ENCODE peak calls at places on chromosomes 6 and 20, in nine cellular contexts. L, K, Q, F, M, W, J, E and P are unnamed samples.

GRCh38 chr6:73710470-73710869 is 14.5 kb downstream of the CD109 start:
- DNase-seq in F (no peak), W (no peak), K (no peak), J (no peak), E (peak), Q (peak), M (no peak), L (no peak), P (no peak)

GRCh38 chr6:135532559-135532958 is 35.0 kb upstream of the AHI1 start:
- DNase-seq in E (no peak), F (no peak), K (no peak), Q (no peak), M (no peak), J (no peak), L (no peak), W (no peak), P (no peak)

GRCh38 chr6:158567871-158568401 is 8.0 kb downstream of the TMEM181 start:
- DNase-seq in L (no peak), E (no peak), J (no peak), Q (peak), M (no peak), W (no peak), F (no peak), K (no peak), P (no peak)

GRCh38 chr20:64250027-64250426 is 5.5 kb upstream of the PCMTD2 start:
- DNase-seq in E (no peak), M (no peak), J (no peak), Q (no peak), L (no peak), F (no peak), W (no peak), K (no peak), P (no peak)

GRCh38 chr6:18415671-18416340 is 28.7 kb downstream of the RNF144B start:
- DNase-seq in K (no peak), M (no peak), L (no peak), J (no peak), Q (no peak), F (no peak), W (no peak), E (no peak), P (no peak)

GRCh38 chr6:151494235-151494950 is 576 bp downstream of the CCDC170 start:
- DNase-seq in Q (peak), L (no peak), F (no peak), E (peak), K (peak), J (peak), W (peak), M (peak), P (no peak)

GRCh38 chr6:106702046-106702445 is 72.7 kb downstream of the QRSL1 start:
- DNase-seq in M (no peak), K (peak), Q (no peak), F (no peak), L (no peak), E (peak), J (no peak), W (no peak), P (no peak)

GRCh38 chr6:170024940-170025339 is 265.9 kb downstream of the DLL1 start:
- DNase-seq in J (no peak), L (no peak), M (peak), F (no peak), Q (peak), E (peak), W (peak), K (no peak), P (peak)

GRCh38 chr6:163384510-163384909 is 30.0 kb upstream of the QKI start:
- DNase-seq in M (no peak), E (no peak), L (no peak), Q (no peak), J (no peak), W (no peak), K (no peak), F (no peak), P (no peak)

GRCh38 chr20:50278684-50279531 is 88.3 kb downstream of the CEBPB start:
- DNase-seq in K (no peak), L (no peak), Q (peak), J (peak), M (no peak), W (peak), F (no peak), E (peak), P (peak)

GRCh38 chr6:12605888-12606345 is 110.7 kb upstream of the PHACTR1 start:
- DNase-seq in W (peak), F (no peak), K (peak), M (peak), Q (peak), E (peak), L (peak), J (no peak), P (peak)

GRCh38 chr20:58882704-58883089 is 30.2 kb downstream of the GNAS start:
- DNase-seq in M (no peak), L (no peak), W (no peak), F (no peak), E (no peak), K (no peak), J (no peak), Q (no peak), P (no peak)

GRCh38 chr20:44113642-44113945 is 73.4 kb downstream of the JPH2 start:
- DNase-seq in K (no peak), W (no peak), J (no peak), L (no peak), F (no peak), M (no peak), E (no peak), Q (no peak), P (no peak)

GRCh38 chr6:99993533-99994251 is at the start of gene MCHR2:
- DNase-seq in K (no peak), M (no peak), Q (no peak), F (no peak), W (peak), L (no peak), J (peak), E (peak), P (peak)

GRCh38 chr6:92945799-92946198 is 473.6 kb downstream of the EPHA7 start:
- DNase-seq in Q (peak), M (no peak), L (no peak), W (no peak), E (no peak), K (no peak), F (no peak), J (no peak), P (no peak)

GRCh38 chr6:3340358-3340798 is 81.6 kb downstream of the PSMG4 start:
- DNase-seq in F (no peak), Q (no peak), E (no peak), W (no peak), M (no peak), L (no peak), K (no peak), J (no peak), P (no peak)

GRCh38 chr6:122571888-122572287 is 38.3 kb upstream of the PKIB start:
- DNase-seq in W (no peak), K (no peak), M (no peak), J (no peak), Q (no peak), L (no peak), E (no peak), F (no peak), P (no peak)

GRCh38 chr6:110811187-110811586 is 4.1 kb downstream of the CDK19 start:
- DNase-seq in E (no peak), Q (no peak), M (no peak), F (no peak), K (peak), L (no peak), J (no peak), W (no peak), P (no peak)

GRCh38 chr6:35311390-35312075 is 13.9 kb downstream of the DEF6 start:
- DNase-seq in E (no peak), Q (no peak), J (no peak), W (no peak), M (no peak), K (peak), L (peak), F (no peak), P (peak)

GRCh38 chr6:35312763-35313125 is 15.1 kb downstream of the DEF6 start:
- DNase-seq in F (no peak), K (no peak), E (no peak), L (no peak), W (no peak), Q (no peak), J (no peak), M (no peak), P (no peak)

GRCh38 chr6:35310265-35310831 is 12.7 kb downstream of the DEF6 start:
- DNase-seq in L (no peak), K (no peak), Q (no peak), E (no peak), J (no peak), F (no peak), W (no peak), M (no peak), P (peak)

GRCh38 chr6:35309611-35310264 is 12.1 kb downstream of the DEF6 start:
- DNase-seq in W (no peak), M (no peak), Q (no peak), K (no peak), L (no peak), E (no peak), F (no peak), J (no peak), P (peak)

GRCh38 chr6:35312076-35312762 is 14.6 kb downstream of the DEF6 start:
- DNase-seq in F (no peak), J (peak), M (no peak), K (no peak), L (no peak), W (no peak), E (no peak), Q (no peak), P (peak)
- H3K27ac ChIP-seq in F (peak), J (peak), M (no peak), K (peak), L (peak), W (no peak), E (no peak), Q (no peak), P (no peak)

GRCh38 chr20:41892031-41892430 is 273.9 kb upstream of the CHD6 start:
- DNase-seq in M (no peak), J (no peak), F (no peak), E (no peak), W (no peak), Q (no peak), L (no peak), K (no peak), P (no peak)

GRCh38 chr20:41894255-41894963 is 276.2 kb upstream of the CHD6 start:
- DNase-seq in L (no peak), M (no peak), K (no peak), W (no peak), J (peak), E (no peak), F (no peak), Q (no peak), P (no peak)

GRCh38 chr20:41895216-41895615 is 277.0 kb upstream of the CHD6 start:
- DNase-seq in E (no peak), L (no peak), F (no peak), M (no peak), Q (no peak), K (no peak), J (no peak), W (no peak), P (no peak)

GRCh38 chr20:41897708-41898107 is 279.5 kb upstream of the CHD6 start:
- DNase-seq in M (no peak), E (no peak), Q (no peak), K (no peak), J (no peak), F (no peak), L (no peak), W (no peak), P (no peak)

GRCh38 chr20:41895633-41896032 is 277.5 kb upstream of the CHD6 start:
- DNase-seq in M (no peak), E (no peak), K (no peak), W (no peak), F (no peak), J (no peak), L (no peak), Q (no peak), P (no peak)
- H3K27ac ChIP-seq in M (no peak), E (no peak), K (no peak), W (no peak), F (no peak), J (no peak), L (no peak), Q (no peak), P (no peak)

GRCh38 chr20:2380601-2381000 is at the start of gene TGM6:
- DNase-seq in Q (no peak), L (no peak), W (no peak), J (no peak), K (no peak), F (no peak), M (no peak), E (no peak), P (no peak)
- H3K27ac ChIP-seq in Q (no peak), L (no peak), W (no peak), J (no peak), K (no peak), F (no peak), M (no peak), E (no peak), P (peak)

GRCh38 chr6:20166226-20166625 is 46.0 kb downstream of the MBOAT1 start:
- DNase-seq in E (no peak), Q (no peak), F (no peak), K (no peak), L (no peak), J (no peak), M (no peak), W (no peak), P (no peak)
- H3K27ac ChIP-seq in E (no peak), Q (no peak), F (no peak), K (no peak), L (no peak), J (no peak), M (no peak), W (no peak), P (no peak)

GRCh38 chr6:167560673-167561569 is 236.0 kb downstream of the TTLL2 start:
- DNase-seq in L (no peak), E (no peak), J (peak), Q (no peak), W (no peak), F (no peak), M (no peak), K (no peak), P (no peak)

GRCh38 chr6:167564416-167565250 is 239.7 kb downstream of the TTLL2 start:
- DNase-seq in L (no peak), M (no peak), J (no peak), F (no peak), Q (no peak), E (no peak), K (no peak), W (peak), P (no peak)

GRCh38 chr6:167555836-167556235 is 230.9 kb downstream of the TTLL2 start:
- DNase-seq in J (no peak), F (no peak), W (no peak), E (no peak), Q (no peak), M (no peak), K (no peak), L (no peak), P (no peak)

GRCh38 chr6:167558213-167558869 is 233.5 kb downstream of the TTLL2 start:
- DNase-seq in Q (no peak), E (no peak), L (no peak), J (no peak), F (no peak), W (peak), M (no peak), K (no peak), P (no peak)

GRCh38 chr6:167559675-167560479 is 235.0 kb downstream of the TTLL2 start:
- DNase-seq in Q (no peak), K (no peak), L (no peak), W (no peak), F (no peak), M (no peak), E (peak), J (no peak), P (no peak)
- H3K27ac ChIP-seq in Q (no peak), K (no peak), L (no peak), W (no peak), F (no peak), M (no peak), E (peak), J (no peak), P (no peak)